ENCODE peak calls at places on chromosome 22, in seven cellular contexts. W, J, Z, L, D, A and B are unnamed samples.

GRCh38 chr22:50674606-50675552 is 2.3 kb downstream of the SHANK3 start:
- DNase-seq in W (peak; percentile 56), J (peak; percentile 89), Z (peak; percentile 72), L (no peak), D (no peak), A (peak; percentile 99), B (no peak)

GRCh38 chr22:41681616-41682015 is 7.1 kb downstream of the SNU13 start:
- DNase-seq in W (no peak), J (no peak), Z (no peak), L (no peak), D (no peak), A (no peak), B (no peak)

GRCh38 chr22:20568502-20569058 is 61.2 kb downstream of the MED15 start:
- DNase-seq in W (no peak), J (no peak), Z (no peak), L (no peak), D (no peak), A (no peak), B (no peak)

GRCh38 chr22:42757475-42757874 is 36.8 kb upstream of the A4GALT start:
- DNase-seq in W (no peak), J (no peak), Z (no peak), L (no peak), D (no peak), A (peak; percentile 88), B (no peak)

GRCh38 chr22:47180796-47181195 is 418.3 kb downstream of the TBC1D22A start:
- DNase-seq in W (no peak), J (no peak), Z (no peak), L (no peak), D (no peak), A (no peak), B (no peak)

GRCh38 chr22:30650508-30651116 is 15.0 kb downstream of the SLC35E4 start:
- DNase-seq in W (no peak), J (no peak), Z (no peak), L (no peak), D (no peak), A (no peak), B (no peak)

GRCh38 chr22:49203863-49204598 is 623.6 kb downstream of the BRD1 start:
- DNase-seq in W (no peak), J (no peak), Z (no peak), L (no peak), D (no peak), A (peak; percentile 55), B (no peak)

GRCh38 chr22:25602924-25603323 is 38.4 kb downstream of the GRK3 start:
- DNase-seq in W (no peak), J (no peak), Z (no peak), L (no peak), D (no peak), A (no peak), B (no peak)

GRCh38 chr22:49093192-49093880 is 734.3 kb downstream of the BRD1 start:
- DNase-seq in W (no peak), J (no peak), Z (no peak), L (no peak), D (no peak), A (no peak), B (no peak)

GRCh38 chr22:30717331-30717921 is 22.8 kb downstream of the OSBP2 start:
- DNase-seq in W (no peak), J (peak; percentile 52), Z (no peak), L (no peak), D (peak; percentile 24), A (no peak), B (no peak)

GRCh38 chr22:33382427-33382826 is 324.2 kb upstream of the SYN3 start:
- DNase-seq in W (no peak), J (no peak), Z (peak; percentile 25), L (no peak), D (no peak), A (no peak), B (no peak)

GRCh38 chr22:44357962-44358553 is 45.3 kb upstream of the SHISAL1 start:
- DNase-seq in W (no peak), J (no peak), Z (peak; percentile 19), L (no peak), D (no peak), A (peak; percentile 59), B (no peak)

GRCh38 chr22:17191163-17191562 is 28.1 kb downstream of the ADA2 start:
- DNase-seq in W (no peak), J (no peak), Z (no peak), L (no peak), D (no peak), A (no peak), B (no peak)

GRCh38 chr22:25970348-25970995 is 198.8 kb upstream of the SEZ6L start:
- DNase-seq in W (no peak), J (no peak), Z (peak; percentile 11), L (no peak), D (no peak), A (no peak), B (no peak)

GRCh38 chr22:29670615-29671014 is 49.2 kb upstream of the CABP7 start:
- DNase-seq in W (no peak), J (no peak), Z (no peak), L (no peak), D (no peak), A (no peak), B (no peak)

GRCh38 chr22:42648368-42649260 is 578 bp downstream of the CYB5R3 start:
- DNase-seq in W (peak; percentile 40), J (peak; percentile 52), Z (peak; percentile 86), L (peak; percentile 12), D (no peak), A (no peak), B (no peak)

GRCh38 chr22:46150615-46151423 is 493 bp downstream of the PPARA start:
- DNase-seq in W (no peak), J (no peak), Z (peak; percentile 53), L (peak; percentile 44), D (no peak), A (peak; percentile 99), B (no peak)

GRCh38 chr22:43228330-43228729 is 41.4 kb upstream of the TTLL12 start:
- DNase-seq in W (no peak), J (no peak), Z (peak; percentile 32), L (no peak), D (no peak), A (peak; percentile 92), B (no peak)

GRCh38 chr22:43726296-43726695 is 85.8 kb downstream of the EFCAB6 start:
- DNase-seq in W (no peak), J (no peak), Z (no peak), L (no peak), D (no peak), A (no peak), B (no peak)

GRCh38 chr22:49930596-49931412 is 12.4 kb downstream of the CRELD2 start:
- DNase-seq in W (peak; percentile 93), J (peak; percentile 95), Z (peak; percentile 90), L (peak; percentile 23), D (no peak), A (peak; percentile 73), B (peak; percentile 72)

GRCh38 chr22:22710719-22711531 is 66.5 kb downstream of the GGTLC2 start:
- DNase-seq in W (peak; percentile 27), J (no peak), Z (peak; percentile 70), L (peak; percentile 44), D (no peak), A (peak; percentile 85), B (peak; percentile 64)

GRCh38 chr22:38490915-38491314 is 15.2 kb downstream of the DDX17 start:
- DNase-seq in W (no peak), J (peak; percentile 31), Z (peak; percentile 81), L (no peak), D (peak; percentile 54), A (no peak), B (peak; percentile 61)
- H3K4me3 ChIP-seq in W (no peak overlapping the region), J (no peak overlapping the region), Z (no peak overlapping the region), L (no peak overlapping the region), D (no peak overlapping the region), A (no peak overlapping the region), B (no peak overlapping the region)

GRCh38 chr22:35381424-35381772 is 502 bp downstream of the HMOX1 start:
- DNase-seq in W (no peak), J (no peak), Z (no peak), L (no peak), D (no peak), A (no peak), B (no peak)
- H3K4me3 ChIP-seq in W (peak overlapping the region; percentile 76), J (peak overlapping the region; percentile 68), Z (no peak overlapping the region), L (peak overlapping the region; percentile 8), D (peak overlapping the region; percentile 92), A (peak overlapping the region; percentile 54), B (peak overlapping the region; percentile 51)

GRCh38 chr22:36331306-36331911 is 56.4 kb downstream of the MYH9 start:
- DNase-seq in W (peak; percentile 96), J (peak; percentile 100), Z (peak; percentile 70), L (peak; percentile 78), D (peak; percentile 89), A (peak; percentile 69), B (no peak)
- H3K4me3 ChIP-seq in W (no peak overlapping the region), J (peak overlapping the region; percentile 42), Z (no peak overlapping the region), L (peak overlapping the region; percentile 39), D (no peak overlapping the region), A (no peak overlapping the region), B (no peak overlapping the region)

GRCh38 chr22:19368876-19369275 is 62.7 kb downstream of the HIRA start:
- DNase-seq in W (no peak), J (no peak), Z (no peak), L (no peak), D (no peak), A (no peak), B (no peak)
- H3K4me3 ChIP-seq in W (no peak overlapping the region), J (no peak overlapping the region), Z (no peak overlapping the region), L (no peak overlapping the region), D (no peak overlapping the region), A (no peak overlapping the region), B (no peak overlapping the region)

GRCh38 chr22:37728620-37729019 is 31.8 kb downstream of the TRIOBP start:
- DNase-seq in W (no peak), J (no peak), Z (no peak), L (no peak), D (no peak), A (no peak), B (no peak)
- H3K4me3 ChIP-seq in W (no peak overlapping the region), J (no peak overlapping the region), Z (no peak overlapping the region), L (no peak overlapping the region), D (no peak overlapping the region), A (no peak overlapping the region), B (no peak overlapping the region)